ENCODE peak calls at places on chromosomes 16 and 17, in ten cellular contexts. I is Kasumi-1; Q is foreskin fibroblast; C is putamen; J is tibial nerve; U is stimulated activated CD4-positive, alpha-beta T cell treated with anti-CD3 and anti-CD28 coated beads, TNF-alpha, amount 100 ng/mL, for 24 hours; D is NCI-H2171; K is ovary; N is effector memory CD8-positive, alpha-beta T cell; G is HTR-8/SVneo. T is an unnamed sample.

GRCh38 chr17:6462692-6463091 is 18.4 kb downstream of the PIMREG start:
- DNase-seq in I (no peak), Q (no peak), C (no peak), J (no peak), U (no peak), D (no peak), K (no peak), N (no peak), G (no peak), T (no peak)

GRCh38 chr17:1709971-1710806 is at the start of gene TLCD2:
- DNase-seq in I (no peak), Q (peak; percentile 64), C (no peak), J (peak; percentile 59), U (no peak), D (no peak), K (peak; percentile 82), N (no peak), G (peak; percentile 79), T (peak; percentile 85)

GRCh38 chr17:10290046-10290445 is 82.8 kb downstream of the MYH13 start:
- DNase-seq in I (no peak), Q (no peak), C (no peak), J (no peak), U (no peak), D (no peak), K (no peak), N (no peak), G (no peak), T (no peak)

GRCh38 chr17:13311301-13311700 is 290.4 kb downstream of the HS3ST3A1 start:
- DNase-seq in I (no peak), Q (peak; percentile 85), C (no peak), J (no peak), U (no peak), D (no peak), K (no peak), N (no peak), G (no peak), T (no peak)

GRCh38 chr17:72115789-72116520 is 4.9 kb upstream of the SOX9 start:
- DNase-seq in I (no peak), Q (no peak), C (no peak), J (no peak), U (no peak), D (no peak), K (no peak), N (no peak), G (no peak), T (no peak)

GRCh38 chr17:46143827-46144236 is 49.4 kb downstream of the KANSL1 start:
- DNase-seq in I (no peak), Q (no peak), C (no peak), J (no peak), U (no peak), D (no peak), K (no peak), N (no peak), G (no peak), T (no peak)

GRCh38 chr16:84371553-84371865 is 3.2 kb downstream of the ATP2C2 start:
- DNase-seq in I (no peak), Q (no peak), C (no peak), J (no peak), U (no peak), D (no peak), K (no peak), N (no peak), G (no peak), T (no peak)

GRCh38 chr16:87190288-87191240 is 126.6 kb downstream of the C16orf95 start:
- DNase-seq in I (no peak), Q (no peak), C (no peak), J (no peak), U (no peak), D (no peak), K (no peak), N (no peak), G (no peak), T (no peak)

GRCh38 chr17:38761612-38762011 is 9.1 kb downstream of the PSMB3 start:
- DNase-seq in I (peak; percentile 26), Q (no peak), C (no peak), J (no peak), U (no peak), D (no peak), K (no peak), N (no peak), G (no peak), T (no peak)

GRCh38 chr17:13601776-13602551 is at the start of gene HS3ST3A1:
- DNase-seq in I (no peak), Q (peak; percentile 90), C (no peak), J (no peak), U (no peak), D (no peak), K (peak; percentile 80), N (no peak), G (peak; percentile 68), T (no peak)

GRCh38 chr16:68388124-68388523 is 60.2 kb downstream of the SMPD3 start:
- DNase-seq in I (no peak), Q (no peak), C (no peak), J (no peak), U (no peak), D (no peak), K (no peak), N (no peak), G (no peak), T (no peak)

GRCh38 chr17:38967290-38967738 is at the start of gene FBXO47:
- DNase-seq in I (no peak), Q (peak; percentile 71), C (peak; percentile 90), J (peak; percentile 92), U (peak; percentile 65), D (no peak), K (peak; percentile 89), N (peak; percentile 75), G (no peak), T (peak; percentile 96)

GRCh38 chr17:1412185-1413110 is 12.4 kb upstream of the YWHAE start:
- DNase-seq in I (no peak), Q (no peak), C (no peak), J (no peak), U (no peak), D (no peak), K (no peak), N (no peak), G (no peak), T (no peak)

GRCh38 chr16:80759419-80760162 is 44.8 kb downstream of the CDYL2 start:
- DNase-seq in I (no peak), Q (no peak), C (no peak), J (no peak), U (no peak), D (no peak), K (no peak), N (no peak), G (no peak), T (no peak)

GRCh38 chr17:64354824-64355535 is 35.7 kb downstream of the PECAM1 start:
- DNase-seq in I (no peak), Q (peak; percentile 19), C (no peak), J (no peak), U (no peak), D (no peak), K (no peak), N (no peak), G (no peak), T (no peak)

GRCh38 chr17:83189673-83190385 is 110.4 kb downstream of the METRNL start:
- DNase-seq in I (no peak), Q (peak; percentile 88), C (no peak), J (peak; percentile 71), U (no peak), D (no peak), K (peak; percentile 85), N (no peak), G (no peak), T (peak; percentile 73)

GRCh38 chr17:43372273-43372911 is 26.4 kb upstream of the ARL4D start:
- DNase-seq in I (peak; percentile 53), Q (no peak), C (no peak), J (no peak), U (no peak), D (no peak), K (peak; percentile 54), N (no peak), G (no peak), T (no peak)

GRCh38 chr17:78640700-78641099 is 63.5 kb upstream of the DNAH17 start:
- DNase-seq in I (no peak), Q (no peak), C (no peak), J (no peak), U (no peak), D (no peak), K (no peak), N (no peak), G (no peak), T (peak; percentile 14)

GRCh38 chr17:4232168-4232813 is 31.5 kb downstream of the ANKFY1 start:
- DNase-seq in I (no peak), Q (peak; percentile 53), C (no peak), J (no peak), U (no peak), D (peak; percentile 60), K (no peak), N (no peak), G (no peak), T (no peak)

GRCh38 chr17:51435641-51436091 is 175.3 kb downstream of the UTP18 start:
- DNase-seq in I (no peak), Q (no peak), C (peak; percentile 65), J (no peak), U (no peak), D (no peak), K (peak; percentile 21), N (peak; percentile 15), G (peak; percentile 31), T (no peak)

T was measured in sciatic nerve.